ENCODE peak calls at places on chromosomes 4 and X, in six cellular contexts. W, R, B, P, T and L are unnamed samples.
A peak's percentile ranks its signal among the peaks of the same experiment; 100 is the strongest.

GRCh38 chr4:125719987-125720386 is 405.2 kb downstream of the FAT4 start:
- DNase-seq in T (no peak), P (no peak), R (no peak), W (peak; percentile 85), B (no peak), L (no peak)

GRCh38 chr4:6498511-6499240 is 26.3 kb upstream of the PPP2R2C start:
- DNase-seq in W (no peak), B (no peak), T (no peak), R (no peak), P (no peak), L (no peak)

GRCh38 chrX:2677764-2678163 is 13.3 kb upstream of the CD99 start:
- DNase-seq in P (no peak), B (no peak), W (peak; percentile 89), T (no peak), R (no peak), L (no peak)

GRCh38 chr4:13627185-13627605 is 330 bp downstream of the BOD1L1 start:
- DNase-seq in P (no peak), W (no peak), T (no peak), B (no peak), R (no peak), L (no peak)

GRCh38 chr4:173362666-173363065 is 8.1 kb upstream of the SAP30 start:
- DNase-seq in W (no peak), B (no peak), T (no peak), R (no peak), P (no peak), L (no peak)

GRCh38 chrX:96685205-96686099 is 810 bp downstream of the DIAPH2 start:
- DNase-seq in R (peak; percentile 1), B (peak; percentile 34), W (peak; percentile 55), T (peak; percentile 3), P (peak; percentile 58), L (no peak)

GRCh38 chr4:83644677-83645639 is 109.0 kb downstream of the GPAT3 start:
- DNase-seq in P (no peak), R (no peak), T (no peak), B (peak; percentile 66), W (peak; percentile 74), L (no peak)

GRCh38 chrX:47030339-47030738 is 47.9 kb upstream of the RGN start:
- DNase-seq in W (peak; percentile 89), P (no peak), B (peak; percentile 62), R (no peak), T (no peak), L (no peak)

GRCh38 chrX:154401045-154401799 is 3.0 kb downstream of the RPL10 start:
- DNase-seq in P (no peak), B (no peak), W (peak; percentile 30), T (no peak), R (no peak), L (no peak)

GRCh38 chr4:2817701-2818350 is 24.9 kb downstream of the SH3BP2 start:
- DNase-seq in W (peak; percentile 43), B (no peak), P (no peak), R (no peak), T (no peak), L (no peak)

GRCh38 chr4:155809835-155810234 is 51.0 kb downstream of the GUCY1B1 start:
- DNase-seq in T (no peak), B (peak; percentile 60), W (peak; percentile 87), P (no peak), R (no peak), L (no peak)

GRCh38 chr4:5700459-5700858 is 7.9 kb downstream of the EVC2 start:
- DNase-seq in T (no peak), P (no peak), W (no peak), R (no peak), B (no peak), L (no peak)

GRCh38 chrX:104864296-104864695 is 298.3 kb downstream of the IL1RAPL2 start:
- DNase-seq in B (no peak), P (no peak), W (peak; percentile 52), R (no peak), T (no peak), L (no peak)

GRCh38 chrX:71178908-71179307 is 34.3 kb downstream of the NLGN3 start:
- DNase-seq in B (peak; percentile 53), W (peak; percentile 76), T (peak; percentile 6), P (peak; percentile 56), R (peak; percentile 35), L (no peak)

GRCh38 chrX:51334276-51334675 is 1.7 kb downstream of the NUDT10 start:
- DNase-seq in B (no peak), R (no peak), W (no peak), T (no peak), P (no peak), L (no peak)

GRCh38 chrX:18149454-18149853 is 71.2 kb downstream of the BEND2 start:
- DNase-seq in T (no peak), P (no peak), B (no peak), R (no peak), W (peak; percentile 39), L (no peak)

GRCh38 chrX:130840345-130840744 is 62.7 kb downstream of the ENOX2 start:
- DNase-seq in T (no peak), W (no peak), B (no peak), P (no peak), R (no peak), L (no peak)

GRCh38 chrX:134520860-134521390 is 61.0 kb downstream of the HPRT1 start:
- DNase-seq in W (peak; percentile 79), R (no peak), T (no peak), B (no peak), P (no peak), L (no peak)

GRCh38 chrX:132810964-132811712 is 147.3 kb downstream of the HS6ST2 start:
- DNase-seq in T (no peak), P (no peak), B (no peak), W (no peak), R (no peak), L (no peak)

GRCh38 chr4:109989044-109989443 is 76.4 kb downstream of the EGF start:
- DNase-seq in R (no peak), P (no peak), W (peak; percentile 84), T (no peak), B (no peak), L (no peak)

GRCh38 chrX:134244043-134244442 is 7.1 kb downstream of the CCDC160 start:
- DNase-seq in T (no peak), P (no peak), W (peak; percentile 81), B (no peak), R (no peak), L (no peak)

GRCh38 chrX:41558531-41558930 is 111.4 kb downstream of the NYX start:
- DNase-seq in P (no peak), R (no peak), B (peak; percentile 10), W (peak; percentile 41), T (no peak), L (no peak)

GRCh38 chrX:132623307-132623706 is 134.5 kb upstream of the MBNL3 start:
- DNase-seq in P (no peak), W (no peak), R (no peak), B (no peak), T (no peak), L (no peak)

GRCh38 chrX:109742722-109743121 is 9.7 kb upstream of the ACSL4 start:
- DNase-seq in W (no peak), T (no peak), R (no peak), B (no peak), P (no peak), L (no peak)

GRCh38 chr4:37719021-37719420 is 32.8 kb upstream of the RELL1 start:
- DNase-seq in R (no peak), P (no peak), B (no peak), W (peak; percentile 11), T (no peak), L (no peak)

GRCh38 chr4:78627046-78627965 is 75.7 kb downstream of the ANXA3 start:
- DNase-seq in P (no peak), B (no peak), T (no peak), R (no peak), W (peak; percentile 67), L (no peak)

GRCh38 chrX:38864165-38864564 is 62.9 kb downstream of the MID1IP1 start:
- DNase-seq in R (no peak), B (no peak), T (no peak), P (no peak), W (no peak), L (no peak)

GRCh38 chrX:41468647-41469323 is 21.6 kb downstream of the NYX start:
- DNase-seq in R (no peak), B (no peak), W (peak; percentile 50), P (no peak), T (no peak), L (peak; percentile 8)

GRCh38 chrX:16828126-16828908 is 41.8 kb downstream of the RBBP7 start:
- DNase-seq in W (no peak), T (no peak), B (no peak), P (no peak), R (no peak), L (no peak)

GRCh38 chrX:12804655-12805054 is 13.4 kb downstream of the PRPS2 start:
- DNase-seq in P (no peak), W (peak; percentile 70), R (no peak), B (no peak), T (no peak), L (no peak)

GRCh38 chr4:129545599-129546278 is 449.8 kb downstream of the C4orf33 start:
- DNase-seq in R (no peak), B (no peak), P (no peak), T (no peak), W (peak; percentile 5), L (no peak)

GRCh38 chr4:145203400-145203799 is 23.0 kb upstream of the OTUD4 start:
- DNase-seq in R (no peak), T (no peak), P (no peak), B (peak; percentile 50), W (no peak), L (no peak)

GRCh38 chrX:27915617-27916016 is 65.6 kb downstream of the DCAF8L1 start:
- DNase-seq in W (peak; percentile 11), B (no peak), T (no peak), P (no peak), R (no peak), L (no peak)

GRCh38 chrX:71081348-71082148 is 13.4 kb upstream of the SNX12 start:
- DNase-seq in T (no peak), W (peak; percentile 79), P (no peak), B (no peak), R (no peak), L (no peak)

GRCh38 chr4:104494822-104495559 is at the start of gene CXXC4:
- DNase-seq in R (peak; percentile 71), P (no peak), B (peak; percentile 87), W (no peak), T (peak; percentile 75), L (peak; percentile 64)